ENCODE peak calls at places on chromosomes 5 and 9, in eight cellular contexts. B is upper lobe of right lung; G is T-helper 2 cell; W is left colon; F is SW480; Q is T-cell; A is NCI-H510A treated with DMSO at 0.1 percent for 48 hours; J is activated CD8-positive, alpha-beta T cell treated with anti-CD3 and anti-CD28 coated beads for 36 hours. Z is an unnamed sample.

GRCh38 chr9:14827805-14828204 is 82.4 kb downstream of the FREM1 start:
- DNase-seq in B (peak; percentile 74), G (no peak), W (no peak), F (no peak), Q (no peak), A (peak; percentile 26), J (no peak), Z (no peak)

GRCh38 chr9:93228453-93228852 is 44.5 kb downstream of the WNK2 start:
- DNase-seq in B (no peak), G (no peak), W (no peak), F (no peak), Q (no peak), A (no peak), J (no peak), Z (no peak)

GRCh38 chr9:16385590-16386578 is 484.6 kb downstream of the BNC2 start:
- DNase-seq in B (no peak), G (no peak), W (no peak), F (no peak), Q (no peak), A (no peak), J (no peak), Z (peak; percentile 91)

GRCh38 chr5:54942064-54942778 is 43.2 kb downstream of the ESM1 start:
- DNase-seq in B (no peak), G (no peak), W (no peak), F (no peak), Q (no peak), A (no peak), J (no peak), Z (no peak)

GRCh38 chr5:52672459-52672858 is 115.3 kb upstream of the ITGA1 start:
- DNase-seq in B (no peak), G (no peak), W (no peak), F (no peak), Q (no peak), A (no peak), J (no peak), Z (no peak)

GRCh38 chr9:5536684-5537083 is 26.4 kb downstream of the PDCD1LG2 start:
- DNase-seq in B (no peak), G (no peak), W (no peak), F (no peak), Q (no peak), A (no peak), J (no peak), Z (no peak)

GRCh38 chr5:150350524-150351344 is 6.8 kb upstream of the TCOF1 start:
- DNase-seq in B (peak; percentile 80), G (peak; percentile 20), W (peak; percentile 85), F (peak; percentile 72), Q (peak; percentile 15), A (peak; percentile 21), J (peak; percentile 82), Z (peak; percentile 84)

GRCh38 chr5:69129413-69129812 is 35.6 kb downstream of the SLC30A5 start:
- DNase-seq in B (no peak), G (no peak), W (no peak), F (no peak), Q (no peak), A (no peak), J (no peak), Z (peak; percentile 84)

GRCh38 chr5:117084052-117084451 is 509.4 kb upstream of the SEMA6A start:
- DNase-seq in B (no peak), G (no peak), W (no peak), F (peak; percentile 10), Q (no peak), A (no peak), J (no peak), Z (no peak)

GRCh38 chr9:36946653-36947052 is 87.4 kb downstream of the PAX5 start:
- DNase-seq in B (no peak), G (no peak), W (no peak), F (no peak), Q (no peak), A (no peak), J (no peak), Z (peak; percentile 26)

GRCh38 chr5:178346607-178347334 is 114.2 kb upstream of the PHYKPL start:
- DNase-seq in B (peak; percentile 43), G (no peak), W (no peak), F (no peak), Q (no peak), A (no peak), J (no peak), Z (no peak)

Z was measured in ELR.